ENCODE peak calls at places on chromosomes 12 and 14, in nine cellular contexts. X is body of pancreas, C is lower lobe of right lung, H is OCI-LY7, A is brain microvascular endothelial cell, D is foreskin keratinocyte, O is substantia nigra, G is caudate nucleus, Q is endothelial cell of umbilical vein. E is an unnamed sample.

GRCh38 chr12:14280921-14281320 is 84.6 kb upstream of the ATF7IP start:
- DNase-seq in O (no peak), X (no peak), D (no peak), Q (no peak), H (peak; percentile 93), G (no peak), A (no peak), C (no peak), E (no peak)

GRCh38 chr12:54016478-54016964 is 7.7 kb downstream of the HOXC8 start:
- DNase-seq in X (no peak), D (peak; percentile 76), Q (no peak), A (no peak), H (no peak), G (no peak), O (no peak), C (no peak), E (no peak)

GRCh38 chr14:103008126-103008525 is 49.2 kb downstream of the CDC42BPB start:
- DNase-seq in H (no peak), G (no peak), A (no peak), D (no peak), O (no peak), Q (no peak), C (no peak), X (no peak), E (no peak)

GRCh38 chr14:99393059-99393655 is 87.5 kb downstream of the SETD3 start:
- DNase-seq in H (peak; percentile 56), Q (peak; percentile 13), D (peak; percentile 28), X (peak; percentile 27), G (no peak), C (no peak), A (no peak), O (no peak), E (no peak)

GRCh38 chr14:104132981-104133380 is 5.4 kb upstream of the KIF26A start:
- DNase-seq in O (no peak), D (no peak), X (no peak), C (peak; percentile 39), G (no peak), H (no peak), Q (no peak), A (no peak), E (no peak)

GRCh38 chr14:19823765-19824164 is 20.2 kb downstream of the OR4N2 start:
- DNase-seq in D (peak; percentile 33), H (no peak), O (no peak), C (no peak), A (no peak), G (no peak), X (no peak), Q (no peak), E (no peak)

GRCh38 chr12:4289334-4289878 is 15.8 kb downstream of the CCND2 start:
- DNase-seq in O (no peak), X (no peak), C (no peak), A (no peak), G (no peak), H (no peak), D (no peak), Q (no peak), E (no peak)

GRCh38 chr12:47549258-47549657 is 156.6 kb downstream of the RPAP3 start:
- DNase-seq in O (no peak), A (no peak), X (no peak), D (peak; percentile 54), C (no peak), G (no peak), H (no peak), Q (no peak), E (no peak)

GRCh38 chr14:95156153-95156764 is 1.1 kb downstream of the DICER1 start:
- DNase-seq in Q (peak; percentile 38), O (no peak), G (no peak), C (no peak), A (peak; percentile 18), H (peak; percentile 24), X (no peak), D (no peak), E (no peak)

GRCh38 chr12:8045952-8046944 is 13.7 kb downstream of the FOXJ2 start:
- DNase-seq in Q (peak; percentile 81), A (peak; percentile 79), X (peak; percentile 84), O (peak; percentile 16), G (peak; percentile 39), C (peak; percentile 83), H (peak; percentile 72), D (peak; percentile 32), E (no peak)

GRCh38 chr12:57165741-57166140 is 18.3 kb upstream of the LRP1-AS start:
- DNase-seq in G (no peak), D (peak; percentile 69), H (no peak), C (no peak), Q (no peak), O (no peak), A (no peak), X (no peak), E (no peak)

GRCh38 chr12:127170271-127171180 is 1096.4 kb upstream of the TMEM132C start:
- DNase-seq in G (no peak), D (no peak), Q (no peak), O (no peak), A (no peak), C (no peak), H (no peak), X (no peak), E (no peak)

GRCh38 chr14:96098309-96098998 is 59.3 kb downstream of the C14orf132 start:
- DNase-seq in Q (peak; percentile 24), C (no peak), X (peak; percentile 65), O (no peak), H (peak; percentile 46), G (peak; percentile 36), D (peak; percentile 38), A (no peak), E (no peak)

GRCh38 chr14:63277784-63278183 is 41.0 kb downstream of the GPHB5 start:
- DNase-seq in A (no peak), H (no peak), C (no peak), G (no peak), D (no peak), X (no peak), O (no peak), Q (no peak), E (no peak)

DNA sequence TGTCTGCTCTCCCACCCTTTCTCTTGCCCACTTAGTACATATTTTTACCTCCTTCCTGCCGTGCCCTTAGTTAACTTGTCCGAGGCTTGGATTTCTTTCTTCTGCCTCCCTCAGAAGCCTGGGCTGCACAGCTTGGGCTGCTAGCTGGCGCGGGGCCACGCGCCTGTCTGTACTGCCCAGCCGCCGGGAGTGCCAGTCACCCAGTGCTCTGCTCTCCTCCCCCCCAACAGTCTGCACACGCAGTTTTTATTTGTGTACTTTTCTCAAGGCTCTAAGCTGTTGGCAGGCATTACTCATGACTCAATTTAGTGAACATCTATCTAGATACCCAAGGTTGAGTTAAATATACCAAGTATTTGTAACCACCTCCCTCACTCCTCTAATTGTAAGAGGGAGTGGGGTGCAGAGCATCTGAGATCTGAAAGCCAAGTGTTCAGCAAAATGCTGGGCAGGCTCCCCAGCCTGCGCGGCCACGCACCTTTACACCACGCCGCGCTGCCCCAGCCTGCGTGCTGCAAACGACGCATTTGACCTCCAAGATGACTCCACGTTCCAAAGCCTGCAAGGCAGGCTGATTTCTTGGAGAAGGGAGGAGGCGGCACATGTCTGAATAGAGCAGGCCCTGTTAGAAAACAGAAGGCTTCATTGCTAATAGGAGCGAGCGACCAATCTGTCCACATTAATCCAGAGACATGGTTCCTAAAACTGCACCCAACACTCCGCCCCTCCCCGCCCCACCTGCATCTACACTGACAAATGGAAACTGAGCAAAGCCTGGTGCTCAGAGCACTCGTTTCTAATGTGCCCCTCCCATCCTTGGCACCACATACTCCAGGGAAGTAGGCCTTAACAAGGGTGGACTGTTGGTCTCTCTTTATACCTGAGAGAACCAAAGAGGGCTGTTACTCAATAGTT is 18.2 kb upstream of the CACNA2D4 start:
- DNase-seq in G (peak; percentile 79), C (peak; percentile 80), A (peak; percentile 69), D (peak; percentile 13), X (peak; percentile 95), Q (peak; percentile 20), O (peak; percentile 31), H (no peak), E (peak; percentile 68)
- H3K27ac ChIP-seq in G (peak overlapping the region; percentile 98), C (peak overlapping the region; percentile 24), A (no peak overlapping the region), D (no peak overlapping the region), X (peak overlapping the region; percentile 75), Q (no peak overlapping the region), O (peak overlapping the region; percentile 95), H (no peak overlapping the region), E (no peak overlapping the region)

GRCh38 chr12:27781680-27782079 is 1.6 kb upstream of the MANSC4 start:
- DNase-seq in Q (no peak), D (no peak), G (no peak), H (no peak), C (no peak), O (no peak), A (peak; percentile 3), X (no peak), E (no peak)

GRCh38 chr12:27779837-27780611 is at the start of the genes KLHL42 and MANSC4:
- DNase-seq in C (peak; percentile 83), Q (peak; percentile 63), H (peak; percentile 85), A (peak; percentile 40), O (peak; percentile 56), D (peak; percentile 67), X (peak; percentile 75), G (peak; percentile 56), E (peak; percentile 8)

GRCh38 chr12:27779416-27779815 is 617 bp upstream of the KLHL42 start:
- DNase-seq in G (peak; percentile 9), Q (peak; percentile 25), X (peak; percentile 15), D (no peak), A (peak; percentile 4), H (peak; percentile 50), C (no peak), O (no peak), E (no peak)

GRCh38 chr12:27782481-27782880 is 2.4 kb upstream of the MANSC4 start:
- DNase-seq in D (no peak), H (no peak), O (no peak), C (no peak), A (no peak), X (no peak), G (no peak), Q (no peak), E (no peak)

GRCh38 chr12:27780612-27781408 is 774 bp upstream of the MANSC4 start:
- DNase-seq in H (peak; percentile 71), G (peak; percentile 44), A (peak; percentile 27), O (peak; percentile 42), C (no peak), D (peak; percentile 40), Q (peak; percentile 61), X (peak; percentile 61), E (no peak)
- H3K27ac ChIP-seq in H (peak overlapping the region; percentile 58), G (peak overlapping the region; percentile 80), A (peak overlapping the region; percentile 71), O (peak overlapping the region; percentile 94), C (peak overlapping the region; percentile 84), D (peak overlapping the region; percentile 81), Q (peak overlapping the region; percentile 64), X (peak overlapping the region; percentile 96), E (peak overlapping the region; percentile 85)

DNA sequence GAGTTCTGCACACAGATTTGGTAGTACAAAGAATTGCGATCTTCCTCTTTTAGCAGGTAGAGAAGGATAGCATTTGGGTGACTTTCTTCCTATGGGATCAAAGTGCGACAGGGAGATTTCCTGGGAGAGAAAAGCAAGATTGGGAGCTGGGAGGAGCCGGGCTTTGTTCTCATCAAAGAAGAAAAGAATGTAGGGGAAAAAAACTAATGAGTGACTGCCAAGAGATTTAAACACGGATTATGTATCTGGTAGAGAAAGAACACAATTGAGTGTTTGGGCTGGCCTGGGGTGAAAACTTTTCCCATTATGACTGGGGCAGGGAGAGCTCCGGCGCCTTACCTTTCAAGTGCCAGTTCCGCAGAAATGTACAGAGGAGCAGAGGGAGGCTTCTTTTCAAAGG is 79.9 kb downstream of the FOXN3 start:
- DNase-seq in G (no peak), D (no peak), H (no peak), A (no peak), Q (no peak), X (no peak), C (no peak), O (no peak), E (no peak)
- H3K27ac ChIP-seq in G (no peak overlapping the region), D (no peak overlapping the region), H (no peak overlapping the region), A (no peak overlapping the region), Q (no peak overlapping the region), X (no peak overlapping the region), C (no peak overlapping the region), O (no peak overlapping the region), E (no peak overlapping the region)

GRCh38 chr12:122749569-122750332 is 2.9 kb upstream of the DENR start:
- DNase-seq in G (no peak), O (no peak), A (no peak), Q (no peak), H (no peak), C (no peak), D (no peak), X (no peak), E (no peak)
- H3K27ac ChIP-seq in G (no peak overlapping the region), O (no peak overlapping the region), A (no peak overlapping the region), Q (no peak overlapping the region), H (no peak overlapping the region), C (no peak overlapping the region), D (no peak overlapping the region), X (no peak overlapping the region), E (peak overlapping the region; percentile 37)

E was measured in epithelial cell of prostate.